ENCODE peak calls at places on chromosomes 4 and X, in five cellular contexts. I is fibroblast of mammary gland, J is Caco-2, U is IMR-90, L is dorsolateral prefrontal cortex. W is an unnamed sample.

GRCh38 chrX:130637591-130637990 is 235.8 kb downstream of the RBMX2 start:
- DNase-seq in I (peak), U (peak), J (no peak), L (no peak), W (no peak)

GRCh38 chr4:144666539-144667175 is 20.7 kb downstream of the HHIP start:
- DNase-seq in L (no peak), I (peak), U (peak), J (no peak), W (no peak)

GRCh38 chr4:145280541-145280940 is 100.2 kb upstream of the OTUD4 start:
- DNase-seq in I (peak), U (no peak), J (no peak), L (no peak), W (no peak)

GRCh38 chr4:184907810-184908209 is 82.0 kb upstream of the ACSL1 start:
- DNase-seq in U (no peak), I (no peak), J (no peak), L (no peak), W (no peak)

GRCh38 chr4:138561906-138562305 is 319.8 kb upstream of the SLC7A11 start:
- DNase-seq in U (no peak), L (no peak), J (no peak), I (no peak), W (no peak)

GRCh38 chr4:59987289-59987688 is 1212.8 kb upstream of the ADGRL3 start:
- DNase-seq in J (no peak), I (no peak), U (no peak), L (no peak), W (no peak)

GRCh38 chr4:4427478-4427870 is 40.6 kb downstream of the NSG1 start:
- DNase-seq in U (no peak), L (no peak), J (no peak), I (no peak), W (no peak)

GRCh38 chrX:129823115-129823514 is 20.6 kb downstream of the ZDHHC9 start:
- DNase-seq in L (no peak), I (peak), J (peak), U (peak), W (no peak)

GRCh38 chrX:12843668-12844279 is 23.1 kb upstream of the TLR7 start:
- DNase-seq in U (no peak), J (peak), L (no peak), I (no peak), W (no peak)

GRCh38 chr4:99722006-99722405 is 64.4 kb upstream of the C4orf54 start:
- DNase-seq in L (no peak), I (no peak), U (no peak), J (no peak), W (no peak)

GRCh38 chrX:29299689-29300088 is 712.4 kb downstream of the IL1RAPL1 start:
- DNase-seq in L (no peak), I (peak), U (no peak), J (no peak), W (no peak)

GRCh38 chr4:29423836-29424721 is 1296.1 kb upstream of the PCDH7 start:
- DNase-seq in J (no peak), U (peak), L (no peak), I (peak), W (no peak)

GRCh38 chr4:40333921-40334352 is 1.2 kb upstream of the CHRNA9 start:
- DNase-seq in U (peak), I (peak), L (no peak), J (no peak), W (no peak)

GRCh38 chr4:122739174-122739573 is 6.7 kb downstream of the BBS12 start:
- DNase-seq in U (peak), L (no peak), I (peak), J (no peak), W (no peak)

GRCh38 chrX:13101439-13102139 is 57.2 kb upstream of the FAM9C start:
- DNase-seq in U (peak), L (no peak), J (peak), I (peak), W (peak)

GRCh38 chr4:8747467-8747841 is 124.2 kb downstream of the HMX1 start:
- DNase-seq in I (no peak), J (peak), L (peak), U (no peak), W (peak)

GRCh38 chr4:43369036-43369594 is 476.6 kb downstream of the GRXCR1 start:
- DNase-seq in L (no peak), J (no peak), I (no peak), U (no peak), W (no peak)

GRCh38 chr4:139903845-139904244 is 238.2 kb downstream of the MGST2 start:
- DNase-seq in J (no peak), U (peak), L (no peak), I (peak), W (no peak)

GRCh38 chr4:4712800-4713528 is 146.5 kb upstream of the MSX1 start:
- DNase-seq in U (no peak), I (peak), J (no peak), L (no peak), W (no peak)

GRCh38 chr4:150232029-150232428 is 153.8 kb downstream of the DCLK2 start:
- DNase-seq in J (no peak), I (peak), U (no peak), L (no peak), W (no peak)

GRCh38 chr4:140099993-140100392 is 54.0 kb downstream of the MAML3 start:
- DNase-seq in U (peak), J (no peak), I (no peak), L (no peak), W (peak)

GRCh38 chr4:71293705-71294104 is 45.1 kb upstream of the SLC4A4 start:
- DNase-seq in I (peak), L (no peak), J (no peak), U (peak), W (no peak)

GRCh38 chrX:54452920-54453319 is 12.7 kb downstream of the TSR2 start:
- DNase-seq in I (peak), J (peak), L (no peak), U (peak), W (no peak)

GRCh38 chr4:164956766-164957643 is 20.5 kb downstream of the TRIM61 start:
- DNase-seq in J (no peak), L (peak), I (peak), U (peak), W (peak)

DNA sequence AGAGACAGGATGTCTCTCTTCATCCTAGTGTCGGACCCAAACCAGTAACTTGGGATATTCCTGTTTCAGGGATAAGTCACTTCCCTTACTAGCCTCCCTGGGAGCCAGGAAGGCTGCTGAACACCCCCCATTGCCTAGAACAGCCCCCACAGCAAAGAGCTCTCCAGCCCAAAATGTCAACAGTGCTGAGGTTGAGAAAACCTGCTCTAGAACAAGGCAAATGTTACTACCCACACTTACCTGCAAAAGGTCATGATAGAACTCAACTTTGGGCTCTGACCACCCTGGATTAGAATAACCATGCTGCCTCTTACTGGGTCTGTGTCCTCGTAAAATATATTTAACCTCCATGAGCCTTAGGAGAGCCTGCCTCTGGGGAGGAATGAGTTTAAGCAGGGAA is 20.3 kb downstream of the BEX3 start:
- DNase-seq in J (no peak), I (no peak), U (no peak), L (no peak), W (no peak)
- TF ChIP-seq CTCF in J (no peak), I (no peak), U (no peak), L (no peak), W (no peak)

GRCh38 chr4:90120815-90121214 is 6.4 kb upstream of the CCSER1 start:
- DNase-seq in U (no peak), L (no peak), J (no peak), I (no peak), W (no peak)

GRCh38 chr4:90127706-90128345 is 632 bp downstream of the CCSER1 start:
- DNase-seq in U (no peak), J (no peak), L (peak), I (no peak), W (peak)

GRCh38 chr4:90127223-90127705 is at the start of gene CCSER1:
- DNase-seq in J (peak), L (peak), U (peak), I (peak), W (peak)

GRCh38 chr4:90121961-90122748 is 5.0 kb upstream of the CCSER1 start:
- DNase-seq in U (peak), J (no peak), I (no peak), L (peak), W (no peak)

GRCh38 chr4:90126805-90127204 is 389 bp upstream of the CCSER1 start:
- DNase-seq in L (no peak), J (no peak), U (no peak), I (no peak), W (no peak)
- H3K4me3 ChIP-seq in L (peak), J (peak), U (no peak), I (no peak), W (peak)

DNA sequence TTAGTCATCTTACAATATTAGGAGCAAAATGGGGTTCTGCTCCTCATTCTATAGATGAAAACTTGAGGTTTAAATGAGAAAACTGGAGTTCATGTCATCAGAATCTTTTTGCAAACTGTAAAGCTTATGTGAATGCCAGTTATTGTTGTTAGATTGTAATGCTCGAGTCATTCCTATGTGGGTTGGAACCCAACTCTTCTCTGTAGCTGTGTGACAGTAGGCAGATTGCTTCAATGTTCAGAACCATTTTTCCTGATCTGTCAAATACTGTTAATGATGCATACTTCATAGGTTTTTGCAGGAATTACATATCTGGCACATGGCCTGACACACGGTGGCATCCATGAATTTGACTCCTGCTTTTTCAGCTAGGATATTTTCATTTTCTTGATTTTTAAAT is 178.9 kb downstream of the RAPGEF2 start:
- DNase-seq in U (peak), I (peak), J (no peak), L (no peak), W (no peak)
- TF ChIP-seq CTCF in U (no peak), I (no peak), J (no peak), L (no peak), W (no peak)

GRCh38 chrX:49269768-49270248 is at the start of gene PPP1R3F:
- DNase-seq in U (no peak), L (no peak), I (no peak), J (no peak), W (no peak)
- H3K4me3 ChIP-seq in U (peak), L (peak), I (peak), J (peak), W (peak)

DNA sequence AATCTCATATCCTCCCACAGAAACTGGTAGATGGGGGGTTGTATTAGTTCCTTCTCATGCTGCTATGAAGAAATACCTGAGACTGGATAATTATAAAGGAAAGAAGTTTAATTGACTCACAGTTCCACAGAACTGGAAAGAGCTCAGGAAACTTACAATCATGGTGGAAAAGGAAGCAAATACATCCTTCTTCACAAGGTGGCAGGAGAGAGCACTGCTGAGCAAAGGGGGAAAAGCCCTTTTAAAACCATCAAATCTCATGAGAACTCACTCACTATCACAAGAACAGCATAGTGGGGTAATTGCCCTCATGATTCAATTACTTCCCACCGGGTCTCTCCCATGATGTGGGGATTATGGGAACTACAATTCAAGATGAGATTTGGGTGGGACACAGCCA is 250.5 kb upstream of the GPRIN3 start:
- DNase-seq in U (no peak), J (no peak), L (no peak), I (peak), W (no peak)
- TF ChIP-seq CTCF in U (peak), J (peak), L (no peak), I (peak), W (no peak)

GRCh38 chrX:107935664-107936433 is 46.3 kb downstream of the TEX13B start:
- DNase-seq in L (no peak), I (peak), U (no peak), J (no peak), W (no peak)
- H3K4me3 ChIP-seq in L (peak), I (peak), U (no peak), J (no peak), W (no peak)

DNA sequence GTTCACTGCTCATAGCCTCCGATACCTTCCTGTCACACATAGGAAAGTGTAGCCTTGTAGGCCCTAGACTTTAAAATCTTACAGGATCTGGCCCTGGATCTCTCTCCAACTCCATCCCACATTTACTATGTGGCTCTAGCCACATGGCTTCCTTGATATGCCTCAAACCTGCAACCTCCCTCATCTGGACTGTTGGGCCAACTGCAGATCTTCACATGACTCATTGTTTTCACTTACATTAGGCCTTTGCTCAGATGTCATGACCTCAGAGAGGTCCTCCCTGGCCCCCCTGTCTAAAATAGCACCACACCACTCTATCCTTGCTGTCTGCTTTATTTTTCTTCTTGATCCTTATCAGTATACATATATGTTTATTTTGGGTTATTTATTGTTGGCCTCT is 8.1 kb upstream of the NR0B1 start:
- DNase-seq in U (no peak), I (peak), J (no peak), L (no peak), W (no peak)
- TF ChIP-seq CTCF in U (no peak), I (no peak), J (no peak), L (no peak), W (no peak)

W was measured in upper lobe of right lung.